ENCODE peak calls at places on chromosomes 13 and 19, in eight cellular contexts. One of them, this sample, is unnamed.

GRCh38 chr13:97766749-97767148 is 186.7 kb upstream of the IPO5 start:
- DNase-seq in colonic mucosa: no peak
- DNase-seq in BE2C: no peak
- DNase-seq in sigmoid colon: no peak
- DNase-seq in uterus: no peak
- DNase-seq in Peyer's patch: no peak
- DNase-seq in GM23338: no peak
- DNase-seq in tibial artery: no peak
- DNase-seq in this sample: no peak

GRCh38 chr13:98022210-98022609 is 68.7 kb downstream of the IPO5 start:
- DNase-seq in uterus: no peak
- DNase-seq in GM23338: no peak
- DNase-seq in colonic mucosa: no peak
- DNase-seq in BE2C: no peak
- DNase-seq in Peyer's patch: no peak
- DNase-seq in sigmoid colon: no peak
- DNase-seq in tibial artery: no peak
- DNase-seq in this sample: no peak

GRCh38 chr13:94195715-94196114 is 283.8 kb downstream of the DCT start:
- DNase-seq in Peyer's patch: no peak
- DNase-seq in BE2C: no peak
- DNase-seq in sigmoid colon: no peak
- DNase-seq in colonic mucosa: no peak
- DNase-seq in uterus: no peak
- DNase-seq in GM23338: no peak
- DNase-seq in tibial artery: no peak
- DNase-seq in this sample: no peak

GRCh38 chr13:87674143-87674772 is 3.1 kb downstream of the SLITRK5 start:
- DNase-seq in GM23338: peak; percentile 48
- DNase-seq in uterus: no peak
- DNase-seq in sigmoid colon: no peak
- DNase-seq in Peyer's patch: no peak
- DNase-seq in tibial artery: no peak
- DNase-seq in colonic mucosa: no peak
- DNase-seq in BE2C: no peak
- DNase-seq in this sample: no peak

GRCh38 chr13:56166864-56167263 is 973.9 kb upstream of the PRR20A start:
- DNase-seq in sigmoid colon: no peak
- DNase-seq in colonic mucosa: no peak
- DNase-seq in uterus: no peak
- DNase-seq in tibial artery: no peak
- DNase-seq in Peyer's patch: no peak
- DNase-seq in BE2C: no peak
- DNase-seq in GM23338: peak; percentile 80
- DNase-seq in this sample: no peak

GRCh38 chr13:100508391-100508790 is 80.2 kb downstream of the GGACT start:
- DNase-seq in tibial artery: no peak
- DNase-seq in GM23338: no peak
- DNase-seq in Peyer's patch: no peak
- DNase-seq in uterus: no peak
- DNase-seq in sigmoid colon: no peak
- DNase-seq in colonic mucosa: no peak
- DNase-seq in BE2C: no peak
- DNase-seq in this sample: no peak

GRCh38 chr19:11461453-11461852 is 19.4 kb downstream of the ELAVL3 start:
- DNase-seq in GM23338: no peak
- DNase-seq in colonic mucosa: no peak
- DNase-seq in sigmoid colon: no peak
- DNase-seq in BE2C: no peak
- DNase-seq in Peyer's patch: no peak
- DNase-seq in uterus: no peak
- DNase-seq in tibial artery: no peak
- DNase-seq in this sample: no peak

GRCh38 chr13:99703908-99704307 is 202.6 kb downstream of the TM9SF2 start:
- DNase-seq in uterus: no peak
- DNase-seq in tibial artery: no peak
- DNase-seq in BE2C: no peak
- DNase-seq in GM23338: peak; percentile 75
- DNase-seq in sigmoid colon: no peak
- DNase-seq in colonic mucosa: no peak
- DNase-seq in Peyer's patch: no peak
- DNase-seq in this sample: no peak

GRCh38 chr13:52925221-52925620 is 76.8 kb upstream of the PCDH8 start:
- DNase-seq in GM23338: no peak
- DNase-seq in uterus: no peak
- DNase-seq in tibial artery: no peak
- DNase-seq in colonic mucosa: no peak
- DNase-seq in Peyer's patch: no peak
- DNase-seq in BE2C: no peak
- DNase-seq in sigmoid colon: no peak
- DNase-seq in this sample: no peak

GRCh38 chr13:111177081-111177711 is 62.1 kb downstream of the ARHGEF7 start:
- DNase-seq in tibial artery: peak; percentile 88
- DNase-seq in uterus: no peak
- DNase-seq in GM23338: no peak
- DNase-seq in colonic mucosa: no peak
- DNase-seq in Peyer's patch: peak; percentile 87
- DNase-seq in BE2C: no peak
- DNase-seq in sigmoid colon: peak; percentile 74
- DNase-seq in this sample: peak; percentile 54

GRCh38 chr19:45767410-45767880 is 1.6 kb downstream of the SIX5 start:
- DNase-seq in Peyer's patch: peak; percentile 68
- DNase-seq in GM23338: peak; percentile 79
- DNase-seq in colonic mucosa: peak; percentile 75
- DNase-seq in BE2C: no peak
- DNase-seq in tibial artery: peak; percentile 95
- DNase-seq in sigmoid colon: peak; percentile 92
- DNase-seq in uterus: peak; percentile 83
- DNase-seq in this sample: peak; percentile 69

GRCh38 chr13:102597029-102598015 is 536 bp downstream of the TPP2 start:
- DNase-seq in GM23338: peak; percentile 31
- DNase-seq in colonic mucosa: peak; percentile 39
- DNase-seq in BE2C: peak; percentile 24
- DNase-seq in uterus: peak; percentile 32
- DNase-seq in sigmoid colon: peak; percentile 68
- DNase-seq in Peyer's patch: peak; percentile 59
- DNase-seq in tibial artery: peak; percentile 70
- DNase-seq in this sample: no peak

DNA sequence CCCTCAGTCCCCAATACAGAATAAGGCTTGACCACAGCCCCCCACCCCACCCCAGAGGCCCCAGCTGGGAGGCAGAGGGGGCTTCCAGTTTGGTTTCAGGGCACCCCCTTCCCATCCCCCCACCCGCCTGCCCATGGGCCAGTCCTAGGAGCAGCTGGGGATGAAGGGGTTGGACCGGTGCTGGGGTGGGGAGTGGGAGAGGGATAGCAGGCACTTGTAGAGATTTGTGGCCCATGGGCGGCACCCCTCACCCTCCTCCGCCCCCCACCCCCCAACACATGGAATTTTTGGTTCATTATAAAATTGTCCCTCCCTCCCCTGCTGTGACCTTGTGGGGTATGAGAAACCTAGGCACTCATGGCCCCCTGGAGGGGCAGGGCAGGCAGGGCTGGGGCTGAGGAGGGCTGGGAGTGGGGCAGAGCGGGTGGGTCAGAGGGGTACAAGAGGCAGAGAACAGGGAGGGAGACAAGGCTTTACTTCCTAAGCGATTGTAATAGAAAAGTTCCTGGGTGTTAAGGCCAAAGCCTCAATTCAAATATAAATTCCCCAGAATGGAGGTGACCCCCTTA is 5.3 kb upstream of the GSK3A start:
- DNase-seq in uterus: no peak
- DNase-seq in GM23338: no peak
- DNase-seq in Peyer's patch: no peak
- DNase-seq in colonic mucosa: no peak
- DNase-seq in sigmoid colon: no peak
- DNase-seq in tibial artery: no peak
- DNase-seq in BE2C: no peak
- DNase-seq in this sample: no peak
- H3K4me1 ChIP-seq in uterus: peaks cover 25% of the 10 kb centered on the region
- H3K4me1 ChIP-seq in GM23338: peaks cover 44% of the 10 kb centered on the region
- H3K4me1 ChIP-seq in Peyer's patch: peaks cover 5% of the 10 kb centered on the region
- H3K4me1 ChIP-seq in colonic mucosa: peaks cover 6% of the 10 kb centered on the region
- H3K4me1 ChIP-seq in sigmoid colon: peaks cover 78% of the 10 kb centered on the region
- H3K4me1 ChIP-seq in tibial artery: peaks cover 59% of the 10 kb centered on the region
- H3K4me1 ChIP-seq in BE2C: peaks cover 19% of the 10 kb centered on the region
- H3K4me1 ChIP-seq in this sample: peaks cover 15% of the 10 kb centered on the region

DNA sequence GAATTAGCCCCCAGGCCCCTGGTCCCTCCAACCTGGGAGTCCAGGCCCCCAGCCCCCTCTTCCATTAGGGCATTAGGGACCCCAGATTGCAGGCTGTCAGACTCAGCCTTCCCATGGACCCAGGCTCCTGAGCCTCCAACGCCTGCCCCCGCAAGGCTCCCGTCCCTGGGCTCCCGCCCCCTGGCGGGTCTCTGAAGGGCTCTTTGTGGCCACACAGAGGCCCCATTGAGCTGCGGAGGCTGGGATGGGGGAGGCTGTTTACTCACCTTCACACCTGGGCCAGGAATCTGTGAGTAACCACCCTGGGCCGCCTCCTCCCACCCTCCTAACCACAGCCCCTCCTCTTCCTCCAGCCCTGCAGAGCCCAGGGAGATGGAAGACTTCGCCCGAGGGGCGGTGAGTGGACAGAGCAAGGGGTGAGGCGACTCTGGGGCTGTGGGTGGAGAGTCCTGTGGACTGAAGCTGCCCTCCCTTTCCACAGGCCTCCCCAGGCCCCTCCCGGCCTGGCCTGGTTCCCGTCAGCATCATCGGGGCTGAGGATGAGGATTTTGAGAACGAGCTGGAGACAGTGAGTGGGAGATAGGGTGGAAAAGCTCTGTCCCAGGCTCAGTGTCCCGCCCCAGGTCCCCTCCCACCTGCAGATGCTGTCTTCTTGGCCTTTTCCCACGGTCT is 4.9 kb downstream of the ARHGEF1 start:
- DNase-seq in Peyer's patch: peak; percentile 94
- DNase-seq in tibial artery: no peak
- DNase-seq in colonic mucosa: peak; percentile 70
- DNase-seq in sigmoid colon: no peak
- DNase-seq in uterus: no peak
- DNase-seq in BE2C: no peak
- DNase-seq in GM23338: peak; percentile 92
- DNase-seq in this sample: peak; percentile 90
- TF ChIP-seq CTCF in Peyer's patch: peak; percentile 38
- TF ChIP-seq CTCF in tibial artery: no peak
- TF ChIP-seq CTCF in colonic mucosa: no peak
- TF ChIP-seq CTCF in sigmoid colon: no peak
- TF ChIP-seq CTCF in uterus: no peak
- TF ChIP-seq CTCF in BE2C: no peak
- TF ChIP-seq CTCF in GM23338: peak; percentile 38
- TF ChIP-seq CTCF in this sample: no peak

GRCh38 chr13:29524176-29524575 is 71.3 kb downstream of the SLC7A1 start:
- DNase-seq in colonic mucosa: no peak
- DNase-seq in tibial artery: peak; percentile 85
- DNase-seq in sigmoid colon: no peak
- DNase-seq in BE2C: no peak
- DNase-seq in uterus: no peak
- DNase-seq in GM23338: no peak
- DNase-seq in Peyer's patch: no peak
- DNase-seq in this sample: no peak
- H3K36me3 ChIP-seq in colonic mucosa: no peaks in the 10 kb centered on the region
- H3K36me3 ChIP-seq in tibial artery: peaks cover 78% of the 10 kb centered on the region
- H3K36me3 ChIP-seq in sigmoid colon: peaks cover 14% of the 10 kb centered on the region
- H3K36me3 ChIP-seq in BE2C: peaks cover 82% of the 10 kb centered on the region
- H3K36me3 ChIP-seq in uterus: no peaks in the 10 kb centered on the region
- H3K36me3 ChIP-seq in GM23338: peaks cover 31% of the 10 kb centered on the region
- H3K36me3 ChIP-seq in Peyer's patch: no peaks in the 10 kb centered on the region
- H3K36me3 ChIP-seq in this sample: no peaks in the 10 kb centered on the region

GRCh38 chr19:33133438-33134031 is 1.6 kb downstream of the WDR88 start:
- DNase-seq in sigmoid colon: no peak
- DNase-seq in Peyer's patch: no peak
- DNase-seq in colonic mucosa: no peak
- DNase-seq in GM23338: peak; percentile 51
- DNase-seq in uterus: no peak
- DNase-seq in tibial artery: no peak
- DNase-seq in BE2C: peak; percentile 74
- DNase-seq in this sample: no peak
- H3K4me1 ChIP-seq in sigmoid colon: no peaks in the 10 kb centered on the region
- H3K4me1 ChIP-seq in Peyer's patch: no peaks in the 10 kb centered on the region
- H3K4me1 ChIP-seq in colonic mucosa: no peaks in the 10 kb centered on the region
- H3K4me1 ChIP-seq in GM23338: peaks cover 5% of the 10 kb centered on the region
- H3K4me1 ChIP-seq in uterus: no peaks in the 10 kb centered on the region
- H3K4me1 ChIP-seq in tibial artery: no peaks in the 10 kb centered on the region
- H3K4me1 ChIP-seq in BE2C: peaks cover 6% of the 10 kb centered on the region
- H3K4me1 ChIP-seq in this sample: no peaks in the 10 kb centered on the region

GRCh38 chr19:2252481-2253105 is 3.5 kb downstream of the AMH start:
- DNase-seq in GM23338: peak; percentile 58
- DNase-seq in Peyer's patch: no peak
- DNase-seq in sigmoid colon: no peak
- DNase-seq in BE2C: peak; percentile 21
- DNase-seq in uterus: no peak
- DNase-seq in colonic mucosa: no peak
- DNase-seq in tibial artery: no peak
- DNase-seq in this sample: no peak

GRCh38 chr19:2253106-2254051 is 2.8 kb downstream of the JSRP1 start:
- DNase-seq in BE2C: peak; percentile 15
- DNase-seq in tibial artery: no peak
- DNase-seq in uterus: no peak
- DNase-seq in sigmoid colon: no peak
- DNase-seq in GM23338: peak; percentile 87
- DNase-seq in Peyer's patch: no peak
- DNase-seq in colonic mucosa: no peak
- DNase-seq in this sample: no peak

GRCh38 chr19:2255112-2255845 is 938 bp downstream of the JSRP1 start:
- DNase-seq in GM23338: no peak
- DNase-seq in sigmoid colon: no peak
- DNase-seq in Peyer's patch: no peak
- DNase-seq in uterus: no peak
- DNase-seq in BE2C: peak; percentile 35
- DNase-seq in colonic mucosa: no peak
- DNase-seq in tibial artery: no peak
- DNase-seq in this sample: no peak

GRCh38 chr19:2255982-2256685 is at the start of gene JSRP1:
- DNase-seq in tibial artery: no peak
- DNase-seq in Peyer's patch: no peak
- DNase-seq in colonic mucosa: no peak
- DNase-seq in BE2C: peak; percentile 29
- DNase-seq in GM23338: peak; percentile 56
- DNase-seq in uterus: no peak
- DNase-seq in sigmoid colon: no peak
- DNase-seq in this sample: peak; percentile 72

DNA sequence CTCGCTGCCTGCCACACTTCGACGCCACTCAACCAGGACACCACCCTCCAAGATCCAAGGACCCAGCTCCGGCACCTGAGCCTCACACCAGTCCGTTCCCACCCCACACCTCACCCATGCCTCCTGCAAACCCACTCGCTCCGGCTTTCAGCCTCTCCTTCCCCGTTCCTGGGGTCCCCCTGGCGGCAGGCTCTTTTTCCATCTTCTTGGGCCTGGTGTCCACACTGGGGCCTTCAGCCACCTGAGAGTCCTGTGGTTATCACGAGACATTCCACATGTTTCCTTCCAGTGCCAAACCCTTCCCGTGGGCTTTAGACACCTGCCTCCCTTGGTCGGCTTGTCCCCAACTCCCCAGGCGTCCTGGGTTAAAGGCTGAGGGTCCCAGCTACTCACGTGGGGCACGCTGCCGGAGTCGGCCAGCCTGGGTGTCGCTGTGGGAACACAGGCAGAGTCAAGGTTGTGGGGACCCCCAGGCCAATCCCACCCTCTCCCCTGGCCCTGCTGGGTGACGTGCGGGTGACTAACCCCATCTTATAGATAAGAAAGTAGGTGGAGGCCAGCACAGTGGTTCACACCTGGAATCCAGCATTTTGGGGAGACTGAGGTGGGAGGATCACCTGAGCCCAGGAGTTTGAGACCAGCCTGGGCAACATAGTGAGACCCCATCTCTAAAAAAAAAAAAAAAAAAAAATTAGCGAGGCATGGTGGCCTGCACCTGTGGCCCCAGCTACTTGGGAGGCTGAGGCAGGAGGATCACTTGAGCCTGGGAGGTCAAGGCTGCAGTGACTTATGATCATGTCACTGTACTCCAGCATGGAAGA is 2.0 kb downstream of the JSRP1 start:
- DNase-seq in colonic mucosa: no peak
- DNase-seq in tibial artery: no peak
- DNase-seq in GM23338: peak; percentile 89
- DNase-seq in BE2C: no peak
- DNase-seq in uterus: no peak
- DNase-seq in sigmoid colon: no peak
- DNase-seq in Peyer's patch: no peak
- DNase-seq in this sample: no peak
- TF ChIP-seq CTCF in colonic mucosa: no peak
- TF ChIP-seq CTCF in tibial artery: no peak
- TF ChIP-seq CTCF in GM23338: peak; percentile 69
- TF ChIP-seq CTCF in BE2C: no peak
- TF ChIP-seq CTCF in uterus: peak; percentile 12
- TF ChIP-seq CTCF in sigmoid colon: no peak
- TF ChIP-seq CTCF in Peyer's patch: no peak
- TF ChIP-seq CTCF in this sample: no peak

This sample was measured in mucosa of descending colon.